ENCODE peak calls at places on chromosome 17, in four cellular contexts. O is HepG2, M is K562, S is Panc1. G is an unnamed sample.

GRCh38 chr17:79455636-79456035 is 155.2 kb downstream of the RBFOX3 start:
- DNase-seq in O (no peak), M (no peak), S (no peak), G (no peak)

GRCh38 chr17:74736423-74737298 is at the start of gene RAB37:
- DNase-seq in O (peak; percentile 99), M (no peak), S (no peak), G (peak; percentile 47)

GRCh38 chr17:14211778-14212177 is 24.9 kb downstream of the CDRT15 start:
- DNase-seq in O (no peak), M (peak; percentile 15), S (no peak), G (no peak)

GRCh38 chr17:29612404-29613370 is 10.0 kb downstream of the CORO6 start:
- DNase-seq in O (no peak), M (no peak), S (no peak), G (no peak)

GRCh38 chr17:57954421-57955182 is 610 bp downstream of the CUEDC1 start:
- DNase-seq in O (no peak), M (no peak), S (no peak), G (no peak)

GRCh38 chr17:83144421-83145357 is 65.3 kb downstream of the METRNL start:
- DNase-seq in O (no peak), M (no peak), S (no peak), G (no peak)

GRCh38 chr17:65220732-65221131 is 83.6 kb downstream of the RGS9 start:
- DNase-seq in O (no peak), M (no peak), S (no peak), G (peak; percentile 23)

GRCh38 chr17:45705123-45706009 is 78.8 kb upstream of the CRHR1 start:
- DNase-seq in O (peak; percentile 77), M (peak; percentile 16), S (peak; percentile 56), G (peak; percentile 91)

GRCh38 chr17:48960834-48961515 is 7.4 kb downstream of the GIP start:
- DNase-seq in O (peak; percentile 73), M (peak; percentile 24), S (no peak), G (no peak)

GRCh38 chr17:29659155-29659554 is 36.4 kb upstream of the CORO6 start:
- DNase-seq in O (no peak), M (no peak), S (no peak), G (no peak)

GRCh38 chr17:66711936-66712335 is 123.0 kb upstream of the CACNG5 start:
- DNase-seq in O (peak; percentile 71), M (peak; percentile 20), S (no peak), G (no peak)

GRCh38 chr17:57490890-57491289 is 234.6 kb downstream of the MSI2 start:
- DNase-seq in O (no peak), M (no peak), S (no peak), G (no peak)

GRCh38 chr17:74414510-74414909 is 17.4 kb upstream of the GPRC5C start:
- DNase-seq in O (no peak), M (no peak), S (no peak), G (no peak)

DNA sequence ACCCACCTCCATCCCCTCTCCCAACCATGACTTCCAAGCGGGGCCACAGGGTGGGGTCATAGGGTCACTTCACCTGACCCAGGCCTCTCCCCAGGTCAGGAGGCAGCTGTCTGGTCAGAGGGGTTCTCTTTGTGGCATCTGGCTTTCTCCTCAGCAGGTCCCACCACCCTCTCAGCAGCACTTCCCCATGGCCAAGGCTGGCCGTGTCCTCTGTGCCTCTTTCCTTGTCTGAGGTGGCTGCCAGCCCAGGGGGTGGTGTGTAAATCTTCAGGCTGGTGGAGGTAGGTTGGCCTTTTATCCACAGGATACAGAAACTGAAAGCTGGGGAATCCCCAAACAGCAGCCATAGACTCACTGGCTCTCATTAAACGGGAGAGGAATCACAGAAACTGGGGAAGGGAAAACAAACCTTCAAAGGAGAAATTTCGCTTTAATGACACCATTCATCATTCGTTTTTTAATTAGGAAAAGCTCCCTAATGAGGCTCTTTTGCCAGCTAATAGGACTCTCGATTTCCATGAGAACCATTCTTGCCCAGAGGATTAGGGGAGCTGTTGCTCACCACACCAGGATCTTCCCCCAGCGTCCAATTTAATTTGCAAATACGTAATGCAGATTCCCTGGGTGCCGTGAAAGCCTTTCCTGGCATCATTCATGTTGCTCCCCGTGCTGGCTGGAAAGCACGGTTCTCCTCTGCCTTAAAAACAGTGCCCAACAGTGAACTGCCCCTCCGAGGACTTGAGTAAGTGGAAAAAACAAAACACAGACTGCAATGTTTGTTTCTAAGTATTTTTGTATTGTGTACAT is 18.0 kb downstream of the C17orf75 start:
- DNase-seq in O (no peak), M (no peak), S (no peak), G (no peak)
- TF ChIP-seq SIN3A in O (no peak), M (no peak), S (no peak), G (no peak)

GRCh38 chr17:68733241-68734176 is 132.3 kb upstream of the FAM20A start:
- DNase-seq in O (peak; percentile 83), M (no peak), S (no peak), G (no peak)
- TF ChIP-seq TCF7L2 in O (no peak), M (no peak), S (no peak), G (no peak)

DNA sequence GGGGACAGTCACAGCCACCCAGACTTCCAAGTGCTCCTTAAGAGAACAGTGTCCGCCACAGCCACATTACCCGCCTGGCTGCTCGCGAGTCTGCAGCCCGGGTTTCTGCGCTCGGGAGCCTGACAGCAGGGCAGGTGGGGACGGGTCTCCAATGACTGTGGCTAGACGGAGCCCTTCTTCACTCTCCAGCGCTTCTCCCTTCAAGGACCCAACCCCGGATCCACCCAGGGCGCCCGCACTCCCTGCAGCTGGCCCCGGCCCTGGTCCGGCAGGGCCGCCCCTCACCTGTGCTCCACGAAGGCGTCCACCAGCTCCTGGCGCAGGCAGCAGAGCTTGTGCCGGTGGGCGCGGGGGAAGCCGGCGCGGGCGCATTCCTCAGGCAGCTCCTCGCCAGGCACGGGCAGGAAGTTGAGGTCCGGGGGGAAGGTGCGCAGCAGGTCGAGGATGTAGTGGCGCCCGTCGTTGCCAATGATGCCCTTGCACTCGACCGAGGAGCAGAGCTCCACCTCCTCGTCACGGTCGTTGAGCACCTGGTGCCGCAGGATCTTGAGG is 13.9 kb downstream of the CLUH start:
- DNase-seq in O (no peak), M (peak; percentile 5), S (no peak), G (no peak)
- TF ChIP-seq SIN3A in O (no peak), M (no peak), S (no peak), G (no peak)

DNA sequence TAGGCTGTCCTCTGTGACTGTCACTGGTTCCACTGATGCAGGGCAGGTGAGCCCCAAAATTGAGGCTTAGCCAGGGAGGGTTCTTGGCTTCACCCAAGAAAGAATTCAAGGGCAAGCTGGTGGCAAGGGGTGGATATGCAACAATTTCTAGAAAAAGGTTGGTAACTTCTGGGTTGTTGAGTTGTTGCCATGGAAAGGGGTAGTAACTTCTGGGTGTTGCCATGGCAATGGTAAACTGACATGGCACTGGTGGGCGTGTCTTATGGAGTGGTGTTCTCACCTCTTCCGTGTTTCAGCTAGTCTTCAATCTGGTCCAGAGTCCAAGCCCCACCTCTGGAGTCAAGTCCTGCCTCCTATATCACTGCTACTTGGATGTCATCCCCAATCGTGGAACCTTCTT is 9.5 kb upstream of the GUCY2D start:
- DNase-seq in O (no peak), M (no peak), S (no peak), G (no peak)
- TF ChIP-seq TCF7L2 in O (no peak), M (no peak), S (no peak), G (no peak)

DNA sequence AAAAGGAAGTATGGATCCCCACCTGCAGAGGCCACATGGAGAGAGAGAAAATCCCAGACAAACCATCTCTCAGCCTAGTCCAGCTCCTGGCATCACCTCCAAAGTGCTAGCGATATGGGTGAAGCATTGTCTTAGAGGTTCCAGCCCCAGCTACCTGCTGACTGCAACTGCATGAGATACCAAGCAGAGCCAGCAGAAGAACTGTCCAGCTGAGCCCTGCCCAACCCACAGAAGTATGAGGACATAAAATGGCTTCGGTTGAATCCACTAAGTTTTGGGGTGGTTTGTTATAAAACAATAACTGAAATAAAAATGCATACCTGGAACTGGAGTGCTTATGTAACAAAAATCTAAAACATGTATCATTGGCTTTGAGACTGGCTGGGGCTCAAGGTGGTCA is 20.4 kb upstream of the SLFN5 start:
- DNase-seq in O (no peak), M (no peak), S (no peak), G (no peak)
- TF ChIP-seq SIN3A in O (no peak), M (no peak), S (no peak), G (no peak)

GRCh38 chr17:2899911-2900310 is 103.7 kb downstream of the RAP1GAP2 start:
- DNase-seq in O (no peak), M (no peak), S (no peak), G (no peak)
- TF ChIP-seq TCF7L2 in O (no peak), M (no peak), S (no peak), G (no peak)

GRCh38 chr17:4539576-4540223 is 15.5 kb downstream of the MYBBP1A start:
- DNase-seq in O (no peak), M (no peak), S (no peak), G (no peak)

GRCh38 chr17:4542003-4542725 is 13.0 kb downstream of the MYBBP1A start:
- DNase-seq in O (no peak), M (no peak), S (no peak), G (no peak)

GRCh38 chr17:4540224-4541040 is 14.8 kb downstream of the MYBBP1A start:
- DNase-seq in O (peak; percentile 59), M (peak; percentile 49), S (no peak), G (no peak)

GRCh38 chr17:4541328-4542002 is 13.7 kb downstream of the MYBBP1A start:
- DNase-seq in O (no peak), M (no peak), S (no peak), G (no peak)

GRCh38 chr17:4541041-4541327 is 14.2 kb downstream of the MYBBP1A start:
- DNase-seq in O (no peak), M (no peak), S (no peak), G (no peak)
- TF ChIP-seq SIN3A in O (no peak), M (no peak), S (no peak), G (no peak)

GRCh38 chr17:40600486-40601046 is 35.3 kb upstream of the CCR7 start:
- DNase-seq in O (no peak), M (no peak), S (no peak), G (peak; percentile 6)
- TF ChIP-seq TCF7L2 in O (no peak), M (no peak), S (no peak), G (no peak)

GRCh38 chr17:40536731-40537171 is 28.5 kb downstream of the CCR7 start:
- DNase-seq in O (no peak), M (no peak), S (no peak), G (no peak)
- TF ChIP-seq SIN3A in O (no peak), M (no peak), S (no peak), G (no peak)